ENCODE peak calls at places on chromosomes 3 and 15, in six cellular contexts. U, O, X, R, T and S are unnamed samples.

GRCh38 chr15:78197632-78198031 is 36.7 kb downstream of the ACSBG1 start:
- DNase-seq in U (no peak), R (no peak), T (no peak), O (no peak), X (no peak), S (no peak)

GRCh38 chr15:62472616-62473299 is 307.7 kb upstream of the C2CD4B start:
- DNase-seq in U (no peak), T (no peak), O (peak), X (no peak), R (no peak), S (peak)

GRCh38 chr15:32849769-32850668 is 132.2 kb downstream of the GREM1 start:
- DNase-seq in X (no peak), O (peak), R (no peak), U (peak), T (peak), S (peak)

GRCh38 chr3:71011565-71012287 is 571.8 kb downstream of the FOXP1 start:
- DNase-seq in O (no peak), U (no peak), R (no peak), X (no peak), T (no peak), S (peak)

GRCh38 chr3:190038050-190038631 is 82.6 kb downstream of the P3H2 start:
- DNase-seq in X (no peak), T (peak), U (peak), R (no peak), O (peak), S (peak)

GRCh38 chr15:39830166-39830565 is 47.5 kb upstream of the FSIP1 start:
- DNase-seq in U (no peak), X (no peak), T (no peak), R (no peak), O (no peak), S (no peak)

GRCh38 chr3:15556512-15556911 is 35.0 kb upstream of the COLQ start:
- DNase-seq in U (no peak), O (no peak), X (no peak), T (no peak), R (no peak), S (no peak)

GRCh38 chr3:146326875-146327543 is 76.1 kb upstream of the PLSCR4 start:
- DNase-seq in R (no peak), U (peak), O (peak), T (peak), X (no peak), S (peak)

GRCh38 chr15:57496946-57497944 is 94.5 kb upstream of the MYZAP start:
- DNase-seq in T (no peak), U (no peak), R (no peak), X (no peak), O (no peak), S (no peak)

GRCh38 chr3:181859518-181859917 is 147.8 kb downstream of the SOX2 start:
- DNase-seq in O (no peak), T (no peak), U (no peak), R (no peak), X (no peak), S (no peak)

GRCh38 chr3:141457624-141458236 is 29.1 kb upstream of the RASA2 start:
- DNase-seq in O (peak), T (no peak), R (no peak), U (peak), X (no peak), S (peak)

GRCh38 chr15:66126057-66126855 is 127.3 kb downstream of the MEGF11 start:
- DNase-seq in T (no peak), R (no peak), X (no peak), U (no peak), O (no peak), S (no peak)

GRCh38 chr15:69082041-69082502 is 67.6 kb downstream of the NOX5 start:
- DNase-seq in T (peak), R (no peak), X (no peak), U (peak), O (peak), S (no peak)

GRCh38 chr3:127487196-127487595 is 103.3 kb downstream of the TPRA1 start:
- DNase-seq in T (peak), U (no peak), O (no peak), X (no peak), R (no peak), S (no peak)

GRCh38 chr15:88504445-88504844 is 36.9 kb downstream of the MRPS11 start:
- DNase-seq in O (no peak), T (no peak), R (no peak), U (no peak), X (no peak), S (no peak)

GRCh38 chr15:40307421-40308165 is at the start of gene PLCB2:
- DNase-seq in U (no peak), T (no peak), O (no peak), R (peak), X (peak), S (no peak)

GRCh38 chr15:100831466-100831865 is 48.2 kb upstream of the ALDH1A3 start:
- DNase-seq in R (no peak), O (no peak), X (no peak), U (no peak), T (no peak), S (no peak)

GRCh38 chr15:81001180-81002003 is 669 bp downstream of the TLNRD1 start:
- DNase-seq in O (peak), R (peak), U (peak), T (peak), X (peak), S (peak)

GRCh38 chr15:30859091-30859874 is 44.4 kb upstream of the FAN1 start:
- DNase-seq in R (no peak), O (peak), X (no peak), U (peak), T (peak), S (peak)

GRCh38 chr15:68346986-68347385 is 69.4 kb downstream of the FEM1B start:
- DNase-seq in X (no peak), R (no peak), U (no peak), O (no peak), T (no peak), S (no peak)

GRCh38 chr3:191774485-191774884 is 313.5 kb downstream of the PYDC2 start:
- DNase-seq in O (peak), X (no peak), T (no peak), U (no peak), R (no peak), S (peak)

GRCh38 chr3:13718437-13718836 is 161.4 kb downstream of the WNT7A start:
- DNase-seq in O (no peak), U (no peak), R (no peak), T (no peak), X (no peak), S (no peak)

GRCh38 chr3:57093489-57093888 is 33.0 kb downstream of the SPATA12 start:
- DNase-seq in X (no peak), U (no peak), R (no peak), T (no peak), O (no peak), S (no peak)

GRCh38 chr3:105780114-105780513 is 88.7 kb downstream of the CBLB start:
- DNase-seq in U (peak), R (no peak), O (peak), X (no peak), T (no peak), S (no peak)

GRCh38 chr3:38552364-38552763 is 56.2 kb downstream of the EXOG start:
- DNase-seq in X (no peak), U (no peak), T (no peak), O (no peak), R (no peak), S (no peak)